ENCODE peak calls at places on chromosomes 1 and 21, in six cellular contexts. U is ureter, B is NCI-H1105 treated with DMSO at 0.1 percent for 48 hours, P is T follicular helper cell, Q is iris pigment epithelial cell, H is myocyte. W is an unnamed sample.

GRCh38 chr1:117179471-117179870 is 31.3 kb downstream of the VTCN1 start:
- DNase-seq in P (no peak), H (no peak), U (no peak), Q (no peak), B (peak), W (no peak)

GRCh38 chr1:184775329-184775728 is 20.7 kb upstream of the EDEM3 start:
- DNase-seq in U (no peak), H (no peak), Q (no peak), P (no peak), B (no peak), W (no peak)

GRCh38 chr1:155008015-155008941 is 5.7 kb downstream of the ZBTB7B start:
- DNase-seq in U (no peak), P (no peak), Q (no peak), B (no peak), H (peak), W (no peak)

GRCh38 chr1:29520571-29521437 is 284.5 kb downstream of the PTPRU start:
- DNase-seq in P (no peak), U (peak), H (peak), B (no peak), Q (no peak), W (no peak)

GRCh38 chr21:44752701-44753235 is 41.4 kb upstream of the TSPEAR start:
- DNase-seq in Q (no peak), U (no peak), B (no peak), H (no peak), P (no peak), W (no peak)

GRCh38 chr1:164638506-164639202 is 79.7 kb downstream of the PBX1 start:
- DNase-seq in H (no peak), U (no peak), Q (no peak), P (no peak), B (no peak), W (no peak)

GRCh38 chr1:77143529-77144121 is 75.6 kb downstream of the PIGK start:
- DNase-seq in Q (no peak), H (peak), U (no peak), P (no peak), B (peak), W (no peak)

GRCh38 chr1:22101199-22101598 is 41.7 kb downstream of the WNT4 start:
- DNase-seq in B (no peak), H (no peak), P (no peak), U (no peak), Q (no peak), W (no peak)

GRCh38 chr1:173474097-173474779 is 2.9 kb upstream of the PRDX6 start:
- DNase-seq in H (no peak), B (no peak), U (no peak), P (no peak), Q (peak), W (no peak)

GRCh38 chr1:208670778-208671177 is 426.6 kb upstream of the PLXNA2 start:
- DNase-seq in B (no peak), U (no peak), P (no peak), H (no peak), Q (no peak), W (no peak)

GRCh38 chr1:212287261-212287895 is 2.2 kb downstream of the PPP2R5A start:
- DNase-seq in H (no peak), U (no peak), Q (no peak), P (no peak), B (no peak), W (no peak)